ENCODE peak calls at places on chromosomes 2 and 18, in five cellular contexts. One of them, this sample, is unnamed.

GRCh38 chr2:48016620-48017019 is 110.3 kb upstream of the FBXO11 start:
- DNase-seq in transverse colon: no peak
- DNase-seq in T-helper 1 cell: no peak
- DNase-seq in NAMALWA: peak; percentile 37
- DNase-seq in NCI-H2171 treated with DMSO at 0.1 percent for 48 hours: no peak
- DNase-seq in this sample: no peak

GRCh38 chr2:74026674-74027294 is 42.1 kb downstream of the TET3 start:
- DNase-seq in T-helper 1 cell: no peak
- DNase-seq in NAMALWA: no peak
- DNase-seq in transverse colon: no peak
- DNase-seq in NCI-H2171 treated with DMSO at 0.1 percent for 48 hours: no peak
- DNase-seq in this sample: no peak

GRCh38 chr2:206521612-206522011 is 78.3 kb downstream of the ADAM23 start:
- DNase-seq in transverse colon: no peak
- DNase-seq in NCI-H2171 treated with DMSO at 0.1 percent for 48 hours: no peak
- DNase-seq in T-helper 1 cell: no peak
- DNase-seq in NAMALWA: no peak
- DNase-seq in this sample: no peak

GRCh38 chr2:54641988-54642387 is 81.5 kb upstream of the EML6 start:
- DNase-seq in transverse colon: no peak
- DNase-seq in T-helper 1 cell: no peak
- DNase-seq in NCI-H2171 treated with DMSO at 0.1 percent for 48 hours: no peak
- DNase-seq in NAMALWA: no peak
- DNase-seq in this sample: no peak

GRCh38 chr18:63264871-63265270 is 54.7 kb downstream of the BCL2 start:
- DNase-seq in NCI-H2171 treated with DMSO at 0.1 percent for 48 hours: peak; percentile 88
- DNase-seq in NAMALWA: no peak
- DNase-seq in transverse colon: no peak
- DNase-seq in T-helper 1 cell: no peak
- DNase-seq in this sample: no peak

GRCh38 chr2:134232461-134232860 is 21.4 kb upstream of the MGAT5 start:
- DNase-seq in transverse colon: no peak
- DNase-seq in NCI-H2171 treated with DMSO at 0.1 percent for 48 hours: no peak
- DNase-seq in T-helper 1 cell: no peak
- DNase-seq in NAMALWA: peak; percentile 37
- DNase-seq in this sample: no peak

GRCh38 chr2:7031424-7032245 is 114.4 kb downstream of the RNF144A start:
- DNase-seq in NAMALWA: peak; percentile 55
- DNase-seq in NCI-H2171 treated with DMSO at 0.1 percent for 48 hours: peak; percentile 99
- DNase-seq in transverse colon: peak; percentile 93
- DNase-seq in T-helper 1 cell: peak; percentile 58
- DNase-seq in this sample: no peak

GRCh38 chr2:29226808-29227207 is 111.6 kb downstream of the CLIP4 start:
- DNase-seq in NCI-H2171 treated with DMSO at 0.1 percent for 48 hours: no peak
- DNase-seq in NAMALWA: no peak
- DNase-seq in transverse colon: no peak
- DNase-seq in T-helper 1 cell: no peak
- DNase-seq in this sample: no peak

GRCh38 chr2:229416116-229416694 is 145.1 kb upstream of the PID1 start:
- DNase-seq in T-helper 1 cell: no peak
- DNase-seq in NCI-H2171 treated with DMSO at 0.1 percent for 48 hours: no peak
- DNase-seq in transverse colon: peak; percentile 47
- DNase-seq in NAMALWA: no peak
- DNase-seq in this sample: no peak

GRCh38 chr2:217204358-217204757 is 344.5 kb upstream of the TNP1 start:
- DNase-seq in NCI-H2171 treated with DMSO at 0.1 percent for 48 hours: no peak
- DNase-seq in NAMALWA: no peak
- DNase-seq in transverse colon: no peak
- DNase-seq in T-helper 1 cell: no peak
- DNase-seq in this sample: no peak

GRCh38 chr2:175156534-175156933 is 11.5 kb downstream of the ATF2 start:
- DNase-seq in NAMALWA: no peak
- DNase-seq in NCI-H2171 treated with DMSO at 0.1 percent for 48 hours: no peak
- DNase-seq in T-helper 1 cell: no peak
- DNase-seq in transverse colon: peak; percentile 76
- DNase-seq in this sample: no peak

GRCh38 chr2:141498561-141498960 is 632.3 kb downstream of the LRP1B start:
- DNase-seq in T-helper 1 cell: no peak
- DNase-seq in transverse colon: no peak
- DNase-seq in NAMALWA: no peak
- DNase-seq in NCI-H2171 treated with DMSO at 0.1 percent for 48 hours: no peak
- DNase-seq in this sample: no peak

GRCh38 chr2:152716805-152717241 is 438 bp downstream of the PRPF40A start:
- DNase-seq in transverse colon: peak; percentile 35
- DNase-seq in NCI-H2171 treated with DMSO at 0.1 percent for 48 hours: peak; percentile 73
- DNase-seq in NAMALWA: peak; percentile 71
- DNase-seq in T-helper 1 cell: peak; percentile 14
- DNase-seq in this sample: no peak

GRCh38 chr2:178269825-178270224 is 75.5 kb downstream of the OSBPL6 start:
- DNase-seq in NAMALWA: no peak
- DNase-seq in transverse colon: no peak
- DNase-seq in T-helper 1 cell: no peak
- DNase-seq in NCI-H2171 treated with DMSO at 0.1 percent for 48 hours: no peak
- DNase-seq in this sample: no peak

GRCh38 chr2:146659976-146660375 is 1184.9 kb upstream of the ACVR2A start:
- DNase-seq in T-helper 1 cell: no peak
- DNase-seq in transverse colon: no peak
- DNase-seq in NCI-H2171 treated with DMSO at 0.1 percent for 48 hours: no peak
- DNase-seq in NAMALWA: no peak
- DNase-seq in this sample: no peak

GRCh38 chr18:2686349-2686968 is 30.9 kb downstream of the SMCHD1 start:
- DNase-seq in T-helper 1 cell: no peak
- DNase-seq in NCI-H2171 treated with DMSO at 0.1 percent for 48 hours: no peak
- DNase-seq in NAMALWA: peak; percentile 17
- DNase-seq in transverse colon: no peak
- DNase-seq in this sample: no peak

GRCh38 chr2:65214361-65214760 is 13.3 kb upstream of the ACTR2 start:
- DNase-seq in T-helper 1 cell: no peak
- DNase-seq in NCI-H2171 treated with DMSO at 0.1 percent for 48 hours: no peak
- DNase-seq in NAMALWA: no peak
- DNase-seq in transverse colon: no peak
- DNase-seq in this sample: no peak

GRCh38 chr2:23614701-23615100 is 229.7 kb downstream of the KLHL29 start:
- DNase-seq in NCI-H2171 treated with DMSO at 0.1 percent for 48 hours: no peak
- DNase-seq in transverse colon: no peak
- DNase-seq in T-helper 1 cell: no peak
- DNase-seq in NAMALWA: no peak
- DNase-seq in this sample: no peak

GRCh38 chr18:11665587-11665986 is 23.5 kb upstream of the GNAL start:
- DNase-seq in NAMALWA: no peak
- DNase-seq in NCI-H2171 treated with DMSO at 0.1 percent for 48 hours: no peak
- DNase-seq in transverse colon: no peak
- DNase-seq in T-helper 1 cell: no peak
- DNase-seq in this sample: no peak

GRCh38 chr2:183389546-183390080 is 265.4 kb downstream of the NUP35 start:
- DNase-seq in NCI-H2171 treated with DMSO at 0.1 percent for 48 hours: no peak
- DNase-seq in transverse colon: no peak
- DNase-seq in T-helper 1 cell: no peak
- DNase-seq in NAMALWA: peak; percentile 9
- DNase-seq in this sample: no peak

GRCh38 chr2:148926291-148926961 is 51.4 kb downstream of the KIF5C start:
- DNase-seq in NCI-H2171 treated with DMSO at 0.1 percent for 48 hours: no peak
- DNase-seq in T-helper 1 cell: peak; percentile 23
- DNase-seq in NAMALWA: peak; percentile 66
- DNase-seq in transverse colon: peak; percentile 34
- DNase-seq in this sample: no peak

GRCh38 chr18:23380817-23381216 is 72.3 kb upstream of the RIOK3 start:
- DNase-seq in transverse colon: no peak
- DNase-seq in NAMALWA: no peak
- DNase-seq in NCI-H2171 treated with DMSO at 0.1 percent for 48 hours: no peak
- DNase-seq in T-helper 1 cell: no peak
- DNase-seq in this sample: no peak

This sample was measured in amniotic stem cell.